ENCODE peak calls at places on chromosomes 2 and 18, in ten cellular contexts. One of them, this sample, is unnamed. For H3K9me2, the result is how much of the 10 kb centered on the place peaks cover.

GRCh38 chr2:54572636-54573531 is 116.8 kb downstream of the SPTBN1 start:
- DNase-seq in hepatocyte: peak
- DNase-seq in HCT116: no peak
- DNase-seq in GM23338: no peak
- DNase-seq in MM.1S: no peak
- DNase-seq in OCI-LY7: no peak
- DNase-seq in PC-3: peak
- DNase-seq in SK-N-SH: no peak
- DNase-seq in Karpas-422: no peak
- DNase-seq in PC-9: peak
- DNase-seq in this sample: peak

GRCh38 chr2:69310267-69310666 is 76.8 kb downstream of the GFPT1 start:
- DNase-seq in hepatocyte: no peak
- DNase-seq in HCT116: no peak
- DNase-seq in GM23338: no peak
- DNase-seq in MM.1S: no peak
- DNase-seq in OCI-LY7: no peak
- DNase-seq in PC-3: no peak
- DNase-seq in SK-N-SH: no peak
- DNase-seq in Karpas-422: no peak
- DNase-seq in PC-9: no peak
- DNase-seq in this sample: no peak

GRCh38 chr2:15984367-15985255 is 44.3 kb downstream of the MYCN start:
- DNase-seq in hepatocyte: no peak
- DNase-seq in HCT116: no peak
- DNase-seq in GM23338: peak
- DNase-seq in MM.1S: no peak
- DNase-seq in OCI-LY7: no peak
- DNase-seq in PC-3: no peak
- DNase-seq in SK-N-SH: peak
- DNase-seq in Karpas-422: no peak
- DNase-seq in PC-9: no peak
- DNase-seq in this sample: no peak

GRCh38 chr2:214543386-214543955 is 132.6 kb downstream of the VWC2L start:
- DNase-seq in hepatocyte: no peak
- DNase-seq in HCT116: no peak
- DNase-seq in GM23338: no peak
- DNase-seq in MM.1S: peak
- DNase-seq in OCI-LY7: no peak
- DNase-seq in PC-3: peak
- DNase-seq in SK-N-SH: no peak
- DNase-seq in Karpas-422: no peak
- DNase-seq in PC-9: peak
- DNase-seq in this sample: peak

GRCh38 chr2:30267161-30267568 is 35.8 kb downstream of the LBH start:
- DNase-seq in hepatocyte: no peak
- DNase-seq in HCT116: no peak
- DNase-seq in GM23338: peak
- DNase-seq in MM.1S: peak
- DNase-seq in OCI-LY7: no peak
- DNase-seq in PC-3: no peak
- DNase-seq in SK-N-SH: no peak
- DNase-seq in Karpas-422: no peak
- DNase-seq in PC-9: no peak
- DNase-seq in this sample: no peak

GRCh38 chr2:205148756-205149155 is 533.5 kb upstream of the NRP2 start:
- DNase-seq in hepatocyte: no peak
- DNase-seq in HCT116: no peak
- DNase-seq in GM23338: no peak
- DNase-seq in MM.1S: no peak
- DNase-seq in OCI-LY7: no peak
- DNase-seq in PC-3: no peak
- DNase-seq in SK-N-SH: no peak
- DNase-seq in Karpas-422: no peak
- DNase-seq in PC-9: no peak
- DNase-seq in this sample: no peak

GRCh38 chr2:42048318-42049251 is 764 bp downstream of the PKDCC start:
- DNase-seq in hepatocyte: no peak
- DNase-seq in HCT116: no peak
- DNase-seq in GM23338: peak
- DNase-seq in MM.1S: no peak
- DNase-seq in OCI-LY7: no peak
- DNase-seq in PC-3: no peak
- DNase-seq in SK-N-SH: peak
- DNase-seq in Karpas-422: no peak
- DNase-seq in PC-9: no peak
- DNase-seq in this sample: peak

GRCh38 chr18:903703-904102 is 968 bp upstream of the ADCYAP1 start:
- DNase-seq in hepatocyte: peak
- DNase-seq in HCT116: no peak
- DNase-seq in GM23338: peak
- DNase-seq in MM.1S: no peak
- DNase-seq in OCI-LY7: no peak
- DNase-seq in PC-3: peak
- DNase-seq in SK-N-SH: no peak
- DNase-seq in Karpas-422: no peak
- DNase-seq in PC-9: no peak
- DNase-seq in this sample: peak

GRCh38 chr2:27303093-27304025 is 4.9 kb downstream of the UCN start:
- DNase-seq in hepatocyte: peak
- DNase-seq in HCT116: peak
- DNase-seq in GM23338: peak
- DNase-seq in MM.1S: peak
- DNase-seq in OCI-LY7: peak
- DNase-seq in PC-3: peak
- DNase-seq in SK-N-SH: peak
- DNase-seq in Karpas-422: peak
- DNase-seq in PC-9: peak
- DNase-seq in this sample: peak

GRCh38 chr2:240139011-240139441 is 1.4 kb downstream of the OTOS start:
- DNase-seq in hepatocyte: no peak
- DNase-seq in HCT116: no peak
- DNase-seq in GM23338: no peak
- DNase-seq in MM.1S: no peak
- DNase-seq in OCI-LY7: no peak
- DNase-seq in PC-3: no peak
- DNase-seq in SK-N-SH: no peak
- DNase-seq in Karpas-422: no peak
- DNase-seq in PC-9: no peak
- DNase-seq in this sample: no peak

GRCh38 chr2:181904022-181904632 is 12.6 kb downstream of the ITPRID2 start:
- DNase-seq in hepatocyte: peak
- DNase-seq in HCT116: no peak
- DNase-seq in GM23338: peak
- DNase-seq in MM.1S: peak
- DNase-seq in OCI-LY7: peak
- DNase-seq in PC-3: peak
- DNase-seq in SK-N-SH: peak
- DNase-seq in Karpas-422: peak
- DNase-seq in PC-9: peak
- DNase-seq in this sample: peak

GRCh38 chr2:143762176-143762928 is 633.1 kb downstream of the ARHGAP15 start:
- DNase-seq in hepatocyte: no peak
- DNase-seq in HCT116: no peak
- DNase-seq in GM23338: peak
- DNase-seq in MM.1S: no peak
- DNase-seq in OCI-LY7: no peak
- DNase-seq in PC-3: peak
- DNase-seq in SK-N-SH: no peak
- DNase-seq in Karpas-422: no peak
- DNase-seq in PC-9: no peak
- DNase-seq in this sample: no peak

DNA sequence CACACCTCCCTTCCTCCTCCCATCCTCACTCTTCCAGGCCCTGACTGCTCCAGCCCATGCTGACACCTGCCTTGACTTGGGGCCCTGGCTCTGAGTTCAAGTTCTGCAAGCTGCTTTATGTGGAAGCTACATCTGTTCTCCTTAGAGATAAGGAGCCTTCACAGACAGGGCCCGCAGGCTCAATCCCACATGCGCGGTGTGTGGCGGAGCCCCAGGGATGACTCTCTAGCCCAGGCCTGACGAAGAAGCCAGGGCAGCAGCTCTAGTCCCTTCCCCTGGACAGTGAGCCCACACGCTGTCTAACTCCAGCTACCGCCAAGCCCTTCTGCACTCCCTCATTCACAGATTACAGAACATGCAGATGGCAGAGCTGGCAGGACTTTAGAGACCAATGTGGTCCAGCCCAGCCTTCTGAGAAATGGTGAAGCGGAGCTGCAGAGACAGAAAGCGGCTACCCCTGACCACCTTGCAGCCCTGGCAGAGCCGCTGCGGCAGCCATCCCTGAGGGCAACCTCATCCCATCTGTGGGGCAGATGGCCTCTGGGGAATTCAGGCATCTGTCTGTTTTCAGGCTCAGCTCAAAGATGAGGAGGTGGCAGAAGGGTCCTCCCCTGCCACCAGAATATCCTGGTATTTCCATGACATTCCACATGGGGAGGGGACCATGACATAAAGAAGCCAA is 304.2 kb downstream of the CELF4 start:
- DNase-seq in hepatocyte: no peak
- DNase-seq in HCT116: no peak
- DNase-seq in GM23338: no peak
- DNase-seq in MM.1S: no peak
- DNase-seq in OCI-LY7: no peak
- DNase-seq in PC-3: no peak
- DNase-seq in SK-N-SH: peak
- DNase-seq in Karpas-422: no peak
- DNase-seq in PC-9: no peak
- DNase-seq in this sample: no peak
- H3K9me2 ChIP-seq in hepatocyte: under half
- H3K9me2 ChIP-seq in HCT116: under half
- H3K9me2 ChIP-seq in GM23338: under half
- H3K9me2 ChIP-seq in MM.1S: under half
- H3K9me2 ChIP-seq in OCI-LY7: under half
- H3K9me2 ChIP-seq in PC-3: under half
- H3K9me2 ChIP-seq in SK-N-SH: under half
- H3K9me2 ChIP-seq in Karpas-422: under half
- H3K9me2 ChIP-seq in PC-9: under half
- H3K9me2 ChIP-seq in this sample: under half

GRCh38 chr2:83862636-83863035 is 596.4 kb downstream of the SUCLG1 start:
- DNase-seq in hepatocyte: no peak
- DNase-seq in HCT116: no peak
- DNase-seq in GM23338: no peak
- DNase-seq in MM.1S: no peak
- DNase-seq in OCI-LY7: no peak
- DNase-seq in PC-3: no peak
- DNase-seq in SK-N-SH: no peak
- DNase-seq in Karpas-422: no peak
- DNase-seq in PC-9: no peak
- DNase-seq in this sample: no peak

GRCh38 chr2:83859553-83859952 is 599.5 kb downstream of the SUCLG1 start:
- DNase-seq in hepatocyte: no peak
- DNase-seq in HCT116: no peak
- DNase-seq in GM23338: no peak
- DNase-seq in MM.1S: no peak
- DNase-seq in OCI-LY7: no peak
- DNase-seq in PC-3: no peak
- DNase-seq in SK-N-SH: no peak
- DNase-seq in Karpas-422: no peak
- DNase-seq in PC-9: no peak
- DNase-seq in this sample: no peak

GRCh38 chr2:83860320-83860719 is 598.8 kb downstream of the SUCLG1 start:
- DNase-seq in hepatocyte: no peak
- DNase-seq in HCT116: no peak
- DNase-seq in GM23338: no peak
- DNase-seq in MM.1S: no peak
- DNase-seq in OCI-LY7: no peak
- DNase-seq in PC-3: no peak
- DNase-seq in SK-N-SH: no peak
- DNase-seq in Karpas-422: no peak
- DNase-seq in PC-9: no peak
- DNase-seq in this sample: no peak
- H3K9me2 ChIP-seq in hepatocyte: under half
- H3K9me2 ChIP-seq in HCT116: under half
- H3K9me2 ChIP-seq in GM23338: under half
- H3K9me2 ChIP-seq in MM.1S: under half
- H3K9me2 ChIP-seq in OCI-LY7: under half
- H3K9me2 ChIP-seq in PC-3: under half
- H3K9me2 ChIP-seq in SK-N-SH: under half
- H3K9me2 ChIP-seq in Karpas-422: under half
- H3K9me2 ChIP-seq in PC-9: under half
- H3K9me2 ChIP-seq in this sample: under half

GRCh38 chr2:207055254-207055653 is 110.5 kb downstream of the KLF7 start:
- DNase-seq in hepatocyte: no peak
- DNase-seq in HCT116: no peak
- DNase-seq in GM23338: no peak
- DNase-seq in MM.1S: no peak
- DNase-seq in OCI-LY7: no peak
- DNase-seq in PC-3: no peak
- DNase-seq in SK-N-SH: no peak
- DNase-seq in Karpas-422: no peak
- DNase-seq in PC-9: no peak
- DNase-seq in this sample: no peak

GRCh38 chr2:207066166-207066565 is 99.6 kb downstream of the KLF7 start:
- DNase-seq in hepatocyte: no peak
- DNase-seq in HCT116: no peak
- DNase-seq in GM23338: no peak
- DNase-seq in MM.1S: no peak
- DNase-seq in OCI-LY7: no peak
- DNase-seq in PC-3: no peak
- DNase-seq in SK-N-SH: no peak
- DNase-seq in Karpas-422: no peak
- DNase-seq in PC-9: no peak
- DNase-seq in this sample: no peak

GRCh38 chr2:207064128-207064694 is 101.5 kb downstream of the KLF7 start:
- DNase-seq in hepatocyte: no peak
- DNase-seq in HCT116: no peak
- DNase-seq in GM23338: no peak
- DNase-seq in MM.1S: no peak
- DNase-seq in OCI-LY7: no peak
- DNase-seq in PC-3: no peak
- DNase-seq in SK-N-SH: no peak
- DNase-seq in Karpas-422: no peak
- DNase-seq in PC-9: no peak
- DNase-seq in this sample: no peak

GRCh38 chr2:207066784-207067460 is 98.8 kb downstream of the KLF7 start:
- DNase-seq in hepatocyte: no peak
- DNase-seq in HCT116: no peak
- DNase-seq in GM23338: no peak
- DNase-seq in MM.1S: no peak
- DNase-seq in OCI-LY7: no peak
- DNase-seq in PC-3: no peak
- DNase-seq in SK-N-SH: no peak
- DNase-seq in Karpas-422: no peak
- DNase-seq in PC-9: no peak
- DNase-seq in this sample: peak

GRCh38 chr2:207061181-207061580 is 104.6 kb downstream of the KLF7 start:
- DNase-seq in hepatocyte: no peak
- DNase-seq in HCT116: no peak
- DNase-seq in GM23338: no peak
- DNase-seq in MM.1S: no peak
- DNase-seq in OCI-LY7: no peak
- DNase-seq in PC-3: no peak
- DNase-seq in SK-N-SH: no peak
- DNase-seq in Karpas-422: no peak
- DNase-seq in PC-9: no peak
- DNase-seq in this sample: no peak
- H3K9me2 ChIP-seq in hepatocyte: under half
- H3K9me2 ChIP-seq in HCT116: under half
- H3K9me2 ChIP-seq in GM23338: under half
- H3K9me2 ChIP-seq in MM.1S: under half
- H3K9me2 ChIP-seq in OCI-LY7: under half
- H3K9me2 ChIP-seq in PC-3: under half
- H3K9me2 ChIP-seq in SK-N-SH: under half
- H3K9me2 ChIP-seq in Karpas-422: under half
- H3K9me2 ChIP-seq in PC-9: under half
- H3K9me2 ChIP-seq in this sample: under half

GRCh38 chr2:3739313-3739712 is 35.9 kb downstream of the DCDC2C start:
- DNase-seq in hepatocyte: no peak
- DNase-seq in HCT116: no peak
- DNase-seq in GM23338: peak
- DNase-seq in MM.1S: no peak
- DNase-seq in OCI-LY7: no peak
- DNase-seq in PC-3: no peak
- DNase-seq in SK-N-SH: no peak
- DNase-seq in Karpas-422: no peak
- DNase-seq in PC-9: no peak
- DNase-seq in this sample: no peak
- H3K9me2 ChIP-seq in hepatocyte: under half
- H3K9me2 ChIP-seq in HCT116: under half
- H3K9me2 ChIP-seq in GM23338: under half
- H3K9me2 ChIP-seq in MM.1S: under half
- H3K9me2 ChIP-seq in OCI-LY7: under half
- H3K9me2 ChIP-seq in PC-3: under half
- H3K9me2 ChIP-seq in SK-N-SH: under half
- H3K9me2 ChIP-seq in Karpas-422: under half
- H3K9me2 ChIP-seq in PC-9: under half
- H3K9me2 ChIP-seq in this sample: under half

This sample was measured in GM23248.